ENCODE peak calls at places on chromosomes 7 and 10, in ten cellular contexts. U is H1, K is heart left ventricle, C is IMR-90, P is psoas muscle, Z is upper lobe of right lung, H is endodermal cell, A is fibroblast of lung, N is right atrium auricular region, S is thyroid gland. G is an unnamed sample. For H3K36me3, the result is how much of the 10 kb centered on the place peaks cover.

GRCh38 chr10:30755474-30755873 is 125.9 kb upstream of the LYZL2 start:
- DNase-seq in U (no peak), K (peak), C (peak), P (peak), Z (no peak), H (no peak), A (peak), N (peak), S (no peak), G (no peak)

GRCh38 chr7:11343818-11344413 is 370.2 kb downstream of the PHF14 start:
- DNase-seq in U (no peak), K (no peak), C (peak), P (no peak), Z (no peak), H (no peak), A (peak), N (no peak), S (no peak), G (no peak)

GRCh38 chr10:79230563-79231249 is 116.6 kb upstream of the PPIF start:
- DNase-seq in U (no peak), K (no peak), C (no peak), P (no peak), Z (no peak), H (peak), A (no peak), N (no peak), S (no peak), G (no peak)

GRCh38 chr10:33365871-33366411 is 31.5 kb upstream of the NRP1 start:
- DNase-seq in U (no peak), K (no peak), C (peak), P (no peak), Z (no peak), H (no peak), A (peak), N (no peak), S (no peak), G (no peak)

GRCh38 chr7:43294080-43294630 is 181.7 kb downstream of the HECW1 start:
- DNase-seq in U (no peak), K (no peak), C (peak), P (peak), Z (no peak), H (peak), A (peak), N (no peak), S (no peak), G (no peak)

GRCh38 chr7:5132539-5132938 is 57.5 kb upstream of the WIPI2 start:
- DNase-seq in U (no peak), K (no peak), C (no peak), P (no peak), Z (no peak), H (no peak), A (no peak), N (no peak), S (no peak), G (no peak)

GRCh38 chr10:101228682-101229274 is 485 bp downstream of the LBX1 start:
- DNase-seq in U (no peak), K (no peak), C (no peak), P (peak), Z (no peak), H (peak), A (no peak), N (no peak), S (no peak), G (no peak)

GRCh38 chr7:129017933-129018538 is 36.9 kb downstream of the TNPO3 start:
- DNase-seq in U (no peak), K (no peak), C (no peak), P (no peak), Z (no peak), H (no peak), A (no peak), N (no peak), S (no peak), G (no peak)

GRCh38 chr7:100352984-100353684 is 4.8 kb upstream of the PILRB start:
- DNase-seq in U (no peak), K (no peak), C (no peak), P (no peak), Z (no peak), H (no peak), A (no peak), N (no peak), S (no peak), G (no peak)

GRCh38 chr7:4286281-4286680 is 395.8 kb upstream of the FOXK1 start:
- DNase-seq in U (no peak), K (no peak), C (no peak), P (no peak), Z (no peak), H (peak), A (peak), N (no peak), S (no peak), G (no peak)

GRCh38 chr10:69439350-69439739 is 11.9 kb upstream of the TSPAN15 start:
- DNase-seq in U (no peak), K (no peak), C (no peak), P (peak), Z (peak), H (no peak), A (no peak), N (no peak), S (peak), G (no peak)

GRCh38 chr7:93574646-93575554 is at the start of gene CALCR:
- DNase-seq in U (peak), K (no peak), C (no peak), P (no peak), Z (peak), H (peak), A (no peak), N (no peak), S (no peak), G (peak)

GRCh38 chr10:100717166-100717565 is 28.2 kb upstream of the PAX2 start:
- DNase-seq in U (no peak), K (no peak), C (no peak), P (no peak), Z (no peak), H (no peak), A (no peak), N (no peak), S (no peak), G (no peak)

GRCh38 chr10:132974886-132975881 is 32.8 kb upstream of the CFAP46 start:
- DNase-seq in U (no peak), K (no peak), C (no peak), P (no peak), Z (peak), H (no peak), A (no peak), N (no peak), S (no peak), G (peak)

GRCh38 chr10:4844864-4845263 is 18.9 kb downstream of the AKR1E2 start:
- DNase-seq in U (no peak), K (no peak), C (no peak), P (no peak), Z (no peak), H (no peak), A (no peak), N (no peak), S (no peak), G (no peak)

GRCh38 chr10:15515207-15515606 is 144.1 kb upstream of the FAM171A1 start:
- DNase-seq in U (no peak), K (no peak), C (no peak), P (no peak), Z (no peak), H (no peak), A (peak), N (no peak), S (peak), G (no peak)

GRCh38 chr7:140595468-140596147 is 45.0 kb downstream of the DENND2A start:
- DNase-seq in U (no peak), K (no peak), C (no peak), P (peak), Z (no peak), H (no peak), A (no peak), N (no peak), S (no peak), G (no peak)

GRCh38 chr10:124217906-124218769 is 124.7 kb upstream of the CHST15 start:
- DNase-seq in U (peak), K (no peak), C (no peak), P (no peak), Z (no peak), H (peak), A (no peak), N (no peak), S (no peak), G (no peak)

GRCh38 chr10:13162013-13162364 is 631 bp downstream of the MCM10 start:
- DNase-seq in U (no peak), K (no peak), C (no peak), P (no peak), Z (no peak), H (no peak), A (no peak), N (no peak), S (no peak), G (no peak)

GRCh38 chr7:77687747-77688144 is 8.5 kb upstream of the RSBN1L start:
- DNase-seq in U (no peak), K (no peak), C (no peak), P (no peak), Z (no peak), H (no peak), A (no peak), N (no peak), S (no peak), G (no peak)

GRCh38 chr7:52547301-52547920 is 488.0 kb upstream of the POM121L12 start:
- DNase-seq in U (no peak), K (no peak), C (no peak), P (no peak), Z (no peak), H (no peak), A (no peak), N (no peak), S (no peak), G (no peak)

GRCh38 chr7:156993021-156993924 is 17.2 kb downstream of the MNX1 start:
- DNase-seq in U (peak), K (no peak), C (no peak), P (no peak), Z (peak), H (no peak), A (no peak), N (no peak), S (peak), G (no peak)

GRCh38 chr7:20229652-20230500 is 12.7 kb upstream of the MACC1 start:
- DNase-seq in U (no peak), K (no peak), C (peak), P (no peak), Z (no peak), H (no peak), A (peak), N (no peak), S (no peak), G (no peak)

GRCh38 chr7:16660702-16661464 is 14.9 kb downstream of the BZW2 start:
- DNase-seq in U (no peak), K (no peak), C (peak), P (no peak), Z (no peak), H (no peak), A (peak), N (no peak), S (no peak), G (no peak)

GRCh38 chr7:55087521-55087961 is 68.7 kb downstream of the EGFR start:
- DNase-seq in U (no peak), K (no peak), C (no peak), P (no peak), Z (no peak), H (peak), A (no peak), N (no peak), S (peak), G (no peak)

GRCh38 chr7:35241431-35241830 is 12.5 kb downstream of the TBX20 start:
- DNase-seq in U (no peak), K (no peak), C (no peak), P (no peak), Z (no peak), H (no peak), A (no peak), N (no peak), S (no peak), G (no peak)

GRCh38 chr7:42035205-42035604 is 201.8 kb downstream of the GLI3 start:
- DNase-seq in U (no peak), K (no peak), C (peak), P (peak), Z (no peak), H (no peak), A (peak), N (no peak), S (no peak), G (no peak)

GRCh38 chr7:78379148-78379547 is 580.6 kb downstream of the PHTF2 start:
- DNase-seq in U (no peak), K (no peak), C (peak), P (no peak), Z (no peak), H (no peak), A (peak), N (no peak), S (no peak), G (no peak)

GRCh38 chr7:149714910-149715471 is 58.4 kb downstream of the ZNF467 start:
- DNase-seq in U (no peak), K (peak), C (peak), P (no peak), Z (peak), H (no peak), A (no peak), N (peak), S (peak), G (peak)

GRCh38 chr10:61140765-61141392 is 196.9 kb upstream of the RHOBTB1 start:
- DNase-seq in U (no peak), K (peak), C (peak), P (no peak), Z (no peak), H (no peak), A (peak), N (no peak), S (peak), G (no peak)

GRCh38 chr10:93160829-93161228 is 87.1 kb downstream of the CYP26A1 start:
- DNase-seq in U (no peak), K (peak), C (peak), P (peak), Z (peak), H (no peak), A (peak), N (peak), S (peak), G (peak)

GRCh38 chr10:94192974-94193373 is 169.8 kb downstream of the NOC3L start:
- DNase-seq in U (no peak), K (no peak), C (no peak), P (no peak), Z (no peak), H (no peak), A (no peak), N (no peak), S (no peak), G (no peak)

GRCh38 chr7:124603066-124603465 is 162.5 kb downstream of the GPR37 start:
- DNase-seq in U (no peak), K (no peak), C (peak), P (no peak), Z (no peak), H (no peak), A (peak), N (no peak), S (no peak), G (no peak)

GRCh38 chr7:71637578-71637977 is 505.6 kb downstream of the GALNT17 start:
- DNase-seq in U (no peak), K (no peak), C (no peak), P (no peak), Z (no peak), H (no peak), A (peak), N (no peak), S (no peak), G (no peak)

GRCh38 chr7:105654994-105655900 is 74.0 kb upstream of the EFCAB10 start:
- DNase-seq in U (peak), K (peak), C (peak), P (no peak), Z (peak), H (peak), A (peak), N (no peak), S (peak), G (no peak)

GRCh38 chr10:126518186-126519080 is 130.2 kb upstream of the ADAM12 start:
- DNase-seq in U (no peak), K (no peak), C (no peak), P (no peak), Z (no peak), H (no peak), A (no peak), N (no peak), S (no peak), G (no peak)

GRCh38 chr10:125144693-125145623 is 15.4 kb downstream of the CTBP2 start:
- DNase-seq in U (peak), K (no peak), C (peak), P (no peak), Z (no peak), H (peak), A (peak), N (no peak), S (peak), G (peak)

GRCh38 chr7:23377134-23377533 is 78.0 kb downstream of the MALSU1 start:
- DNase-seq in U (no peak), K (no peak), C (peak), P (no peak), Z (no peak), H (no peak), A (peak), N (no peak), S (no peak), G (no peak)

DNA sequence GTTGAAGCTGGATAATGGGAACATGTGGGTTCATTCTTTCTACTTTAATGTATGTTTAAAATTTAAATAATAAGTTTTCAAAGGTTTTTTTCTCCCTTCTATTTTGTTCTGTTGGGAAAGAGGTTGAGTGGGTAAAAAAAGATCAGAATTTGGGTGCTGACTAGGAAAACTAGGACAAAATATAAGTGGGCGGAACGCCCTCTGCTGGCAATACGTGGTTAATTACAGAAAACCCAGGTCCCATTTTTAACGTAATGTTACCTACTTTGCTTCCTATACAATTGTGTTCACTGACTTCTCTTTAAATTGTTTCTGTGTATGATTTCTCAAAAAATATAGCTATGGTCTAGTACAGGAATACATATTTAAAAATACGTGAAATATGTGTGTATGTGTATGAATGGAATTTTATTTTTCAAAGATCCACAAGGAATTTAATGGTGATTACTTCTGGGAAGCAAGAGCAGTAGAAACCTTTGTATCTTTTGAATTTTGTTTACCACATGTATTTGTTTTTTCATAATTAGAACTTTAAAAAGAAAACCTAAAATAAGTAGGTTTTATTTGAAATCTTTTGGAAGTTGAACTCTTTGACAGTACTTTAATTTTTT is 8.7 kb downstream of the ECD start:
- DNase-seq in U (peak), K (peak), C (peak), P (peak), Z (no peak), H (peak), A (peak), N (peak), S (peak), G (no peak)
- H3K36me3 ChIP-seq in U (under half), K (half or more), C (under half), P (half or more), Z (half or more), H (half or more), A (under half), N (under half), S (under half), G (half or more)

DNA sequence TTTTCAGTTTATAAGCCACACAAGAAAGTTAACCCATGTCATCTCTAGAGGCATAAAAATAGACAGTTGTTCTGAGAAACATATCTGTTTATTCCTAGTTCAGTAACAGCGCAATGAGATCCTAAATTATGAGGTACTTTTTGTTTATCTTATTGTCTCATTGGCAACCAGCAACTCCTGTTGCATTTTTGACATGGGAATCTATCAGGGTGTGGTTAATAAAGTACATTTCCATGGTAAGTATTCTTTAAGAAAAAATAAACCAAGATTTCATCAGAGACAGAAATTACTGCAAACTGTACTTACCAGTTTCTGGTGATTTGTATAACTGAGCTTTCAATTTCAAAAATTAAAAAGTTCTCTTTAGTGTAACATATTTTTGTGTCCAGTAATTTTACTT is 9.0 kb downstream of the FAS start:
- DNase-seq in U (no peak), K (no peak), C (peak), P (no peak), Z (no peak), H (no peak), A (peak), N (no peak), S (no peak), G (no peak)
- H3K27ac ChIP-seq in U (no peak), K (peak), C (no peak), P (peak), Z (peak), H (no peak), A (peak), N (peak), S (no peak), G (peak)

GRCh38 chr10:32332299-32332750 is 14.6 kb downstream of the EPC1 start:
- DNase-seq in U (no peak), K (no peak), C (peak), P (no peak), Z (no peak), H (no peak), A (peak), N (no peak), S (no peak), G (no peak)
- H3K36me3 ChIP-seq in U (under half), K (under half), C (under half), P (under half), Z (under half), H (under half), A (under half), N (under half), S (under half), G (under half)

DNA sequence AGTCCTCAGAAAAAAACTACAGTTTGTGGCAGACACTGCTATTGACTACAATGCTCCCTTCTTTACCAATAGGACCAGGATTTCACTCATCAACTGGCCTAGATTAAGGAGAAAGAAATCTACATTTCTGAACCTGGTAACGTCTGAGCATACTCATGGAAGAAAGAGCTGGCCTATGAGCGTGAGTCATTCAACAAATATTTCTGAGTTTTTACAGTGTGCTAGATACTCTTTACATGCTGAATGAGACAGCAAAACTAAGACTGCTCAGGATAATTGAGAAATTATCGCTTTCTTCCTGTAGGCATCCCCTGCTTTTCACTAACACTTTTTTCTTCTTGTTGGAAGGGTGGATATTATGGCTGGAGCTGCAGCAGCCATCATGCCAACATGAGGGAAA is 609.7 kb downstream of the TNS3 start:
- DNase-seq in U (no peak), K (no peak), C (peak), P (no peak), Z (no peak), H (no peak), A (peak), N (no peak), S (no peak), G (no peak)
- H3K27ac ChIP-seq in U (no peak), K (no peak), C (peak), P (no peak), Z (no peak), H (no peak), A (peak), N (no peak), S (no peak), G (no peak)

GRCh38 chr7:159042084-159042483 is 102.6 kb downstream of the VIPR2 start:
- DNase-seq in U (peak), K (no peak), C (no peak), P (no peak), Z (no peak), H (no peak), A (no peak), N (peak), S (no peak), G (no peak)
- H3K36me3 ChIP-seq in U (under half), K (under half), C (under half), P (under half), Z (under half), H (under half), A (under half), N (under half), S (under half), G (under half)

DNA sequence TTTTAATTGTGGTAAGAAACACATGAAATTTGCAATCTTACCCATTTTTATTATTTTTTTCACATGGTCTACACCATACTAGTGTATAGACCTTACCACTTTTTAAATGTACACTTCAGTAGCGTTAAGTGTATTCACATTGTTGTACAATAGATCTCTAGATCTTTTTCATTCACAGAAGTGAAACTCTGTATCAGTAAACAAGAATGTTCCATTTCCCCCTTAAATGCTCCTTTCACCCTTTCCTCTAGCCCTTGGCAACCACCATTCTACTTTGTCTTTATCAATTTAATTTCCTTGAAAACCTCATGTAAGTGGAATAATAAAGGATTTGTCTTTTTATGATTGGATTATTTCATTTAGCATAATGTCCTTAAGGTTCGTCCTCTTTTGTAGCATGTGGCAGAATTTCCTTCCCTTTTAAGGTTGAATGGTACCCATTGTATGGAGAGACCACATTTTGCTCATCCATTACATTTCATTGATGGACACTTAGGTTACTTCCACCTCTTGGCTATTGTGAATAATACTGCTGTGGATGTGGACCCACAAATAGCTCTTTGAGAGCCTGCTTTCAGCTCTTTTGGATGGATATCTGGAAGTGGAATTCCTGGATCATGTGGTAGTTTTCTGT is 45.7 kb downstream of the SNX10 start:
- DNase-seq in U (no peak), K (no peak), C (no peak), P (no peak), Z (no peak), H (no peak), A (no peak), N (no peak), S (no peak), G (no peak)
- H3K27ac ChIP-seq in U (no peak), K (no peak), C (no peak), P (no peak), Z (no peak), H (no peak), A (no peak), N (no peak), S (no peak), G (no peak)

G was measured in lower lobe of right lung.